ENCODE peak calls at places on chromosomes 13 and 19, in ten cellular contexts. X, N, H, K, P, M, V, T, J and A are unnamed samples. For H3K4me1, the result is how much of the 10 kb centered on the place peaks cover.

GRCh38 chr19:50719566-50719965 is at the start of gene SHANK1:
- DNase-seq in K (no peak), V (no peak), X (peak), N (no peak), P (no peak), T (no peak), J (no peak), H (no peak), M (no peak), A (no peak)

GRCh38 chr13:112638919-112639318 is 50.9 kb upstream of the ATP11A start:
- DNase-seq in M (no peak), N (no peak), T (no peak), X (no peak), K (no peak), J (no peak), P (no peak), V (no peak), H (no peak), A (no peak)

GRCh38 chr13:109156181-109156935 is 526.9 kb downstream of the MYO16 start:
- DNase-seq in P (no peak), H (no peak), T (no peak), M (no peak), J (no peak), K (peak), N (no peak), V (no peak), X (no peak), A (no peak)

GRCh38 chr19:10695401-10696398 is 5.5 kb upstream of the QTRT1 start:
- DNase-seq in N (peak), T (peak), P (peak), K (peak), V (peak), H (peak), X (peak), J (peak), M (peak), A (peak)

GRCh38 chr13:112053167-112053743 is 13.7 kb upstream of the SOX1 start:
- DNase-seq in X (no peak), P (no peak), M (no peak), H (no peak), J (no peak), T (no peak), N (no peak), V (no peak), K (no peak), A (no peak)

GRCh38 chr13:95643814-95644598 is 500 bp downstream of the DZIP1 start:
- DNase-seq in P (no peak), X (no peak), M (no peak), T (peak), K (no peak), J (no peak), N (peak), H (peak), V (no peak), A (no peak)

GRCh38 chr13:31361673-31362072 is 161.9 kb downstream of the B3GLCT start:
- DNase-seq in P (no peak), M (no peak), X (no peak), V (no peak), J (no peak), T (no peak), N (no peak), K (no peak), H (no peak), A (no peak)

GRCh38 chr19:16435999-16436650 is 35.6 kb downstream of the EPS15L1 start:
- DNase-seq in P (no peak), V (no peak), N (no peak), K (peak), T (no peak), M (no peak), H (no peak), J (no peak), X (no peak), A (no peak)

GRCh38 chr19:10074153-10074552 is 12.0 kb upstream of the SHFL start:
- DNase-seq in V (no peak), P (no peak), M (no peak), X (no peak), N (no peak), T (no peak), K (no peak), H (no peak), J (no peak), A (no peak)

GRCh38 chr13:50156140-50156539 is 140.9 kb downstream of the KCNRG start:
- DNase-seq in J (no peak), H (no peak), N (no peak), V (no peak), K (no peak), T (no peak), P (peak), M (no peak), X (no peak), A (no peak)

GRCh38 chr13:110600261-110600819 is 15.0 kb upstream of the NAXD start:
- DNase-seq in J (no peak), T (no peak), K (no peak), V (no peak), X (no peak), N (no peak), M (peak), P (no peak), H (no peak), A (no peak)

GRCh38 chr19:3483226-3483628 is at the start of gene SMIM44:
- DNase-seq in T (no peak), P (no peak), N (no peak), V (no peak), M (peak), K (no peak), X (no peak), J (no peak), H (no peak), A (no peak)

GRCh38 chr19:54173951-54174817 is 1.2 kb upstream of the TMC4 start:
- DNase-seq in K (no peak), P (no peak), J (no peak), N (no peak), H (no peak), V (no peak), M (no peak), T (no peak), X (no peak), A (no peak)

GRCh38 chr19:54168174-54168917 is 4.6 kb downstream of the TMC4 start:
- DNase-seq in X (peak), N (peak), J (peak), H (peak), P (peak), V (peak), K (peak), T (peak), M (peak), A (peak)

GRCh38 chr19:54172764-54173699 is at the start of gene TMC4:
- DNase-seq in P (no peak), J (no peak), H (no peak), T (peak), K (peak), X (no peak), V (peak), M (peak), N (no peak), A (no peak)

GRCh38 chr19:54169149-54169731 is 3.7 kb downstream of the TMC4 start:
- DNase-seq in X (no peak), N (no peak), H (peak), T (no peak), M (no peak), P (no peak), K (no peak), V (no peak), J (no peak), A (no peak)

GRCh38 chr19:54172413-54172763 is 572 bp downstream of the TMC4 start:
- DNase-seq in P (no peak), K (peak), J (no peak), N (no peak), V (no peak), T (no peak), H (no peak), X (no peak), M (peak), A (no peak)
- H3K4me3 ChIP-seq in P (no peak), K (peak), J (no peak), N (no peak), V (peak), T (peak), H (no peak), X (no peak), M (peak), A (no peak)

GRCh38 chr19:1210227-1210538 is 4.6 kb downstream of the STK11 start:
- DNase-seq in P (peak), V (no peak), M (no peak), H (no peak), T (no peak), K (no peak), N (no peak), J (peak), X (no peak), A (no peak)

GRCh38 chr19:1206733-1207301 is 1.2 kb downstream of the STK11 start:
- DNase-seq in P (no peak), V (no peak), T (no peak), N (no peak), H (no peak), X (no peak), K (peak), J (peak), M (peak), A (no peak)

GRCh38 chr19:1211494-1212234 is 6.1 kb downstream of the STK11 start:
- DNase-seq in T (peak), X (peak), J (peak), K (no peak), N (peak), V (peak), P (no peak), M (no peak), H (peak), A (no peak)

GRCh38 chr19:1205114-1206062 is at the start of gene STK11:
- DNase-seq in V (peak), N (peak), J (peak), K (peak), M (peak), H (peak), P (peak), X (peak), T (peak), A (peak)

GRCh38 chr19:1206063-1206732 is 620 bp downstream of the STK11 start:
- DNase-seq in J (peak), H (peak), N (no peak), P (no peak), M (no peak), K (no peak), V (no peak), X (peak), T (no peak), A (no peak)
- H3K4me1 ChIP-seq in J (under half), H (under half), N (under half), P (under half), M (under half), K (under half), V (under half), X (under half), T (half or more), A (half or more)

DNA sequence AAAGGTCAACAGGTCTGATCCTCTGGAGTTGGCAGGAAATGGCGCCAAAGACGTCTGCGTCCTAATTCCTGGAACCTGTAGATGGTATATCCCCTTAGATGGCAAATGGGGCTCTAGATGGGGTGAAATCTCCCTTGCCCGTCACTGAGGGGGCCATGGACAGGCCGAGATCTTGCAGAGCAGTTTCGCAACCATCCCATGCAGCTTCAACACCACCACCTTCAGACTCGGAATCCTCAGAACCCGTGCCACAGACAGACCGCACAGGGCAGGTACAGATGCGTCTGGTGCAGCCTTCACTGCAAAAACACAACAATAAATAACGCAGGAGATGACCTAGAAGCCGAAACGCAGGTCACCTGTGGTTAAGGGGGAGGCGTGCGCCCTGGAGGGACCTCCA is 17.7 kb downstream of the REXO1 start:
- DNase-seq in K (no peak), J (no peak), X (no peak), M (no peak), T (no peak), N (no peak), V (no peak), P (no peak), H (no peak), A (no peak)
- TF ChIP-seq POLR2A in K (no peak), J (no peak), X (no peak), M (no peak), T (no peak), N (no peak), V (no peak), P (no peak), H (no peak), A (no peak)

DNA sequence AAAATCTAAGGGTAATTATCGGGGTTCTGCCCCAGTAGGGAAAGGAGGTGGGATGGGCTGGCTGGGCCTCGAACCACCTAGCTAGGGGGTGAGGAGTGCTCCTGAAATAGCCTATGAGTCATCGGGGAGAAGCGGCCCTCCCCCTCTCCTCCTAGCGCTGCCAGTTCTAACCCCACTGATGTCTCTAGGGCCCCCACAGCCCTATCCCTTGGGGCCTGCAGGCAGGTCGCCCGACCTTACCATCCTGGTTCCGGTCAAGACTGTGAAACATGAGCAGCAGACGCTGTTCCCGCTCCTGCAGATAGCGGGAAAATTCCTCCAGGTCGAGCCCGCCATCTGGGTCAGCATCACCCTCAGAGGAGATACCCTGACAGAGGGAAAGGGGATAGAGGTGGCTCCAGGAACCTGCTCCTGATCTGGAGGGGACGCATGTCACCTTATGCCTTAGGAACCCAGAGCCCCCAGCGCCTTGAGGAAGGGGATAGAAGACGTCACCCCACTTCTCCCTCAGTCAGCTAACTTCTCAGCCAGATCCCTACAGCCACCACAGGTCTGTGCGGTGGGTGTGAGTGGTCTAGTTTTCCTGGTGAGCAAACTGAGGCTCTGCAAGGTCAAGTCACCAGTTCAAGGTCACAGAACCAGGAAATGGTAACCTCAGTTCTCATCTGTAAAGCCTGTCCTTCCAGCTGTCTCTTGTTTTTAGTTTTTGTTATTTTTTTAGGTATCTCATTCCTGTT is 1.5 kb downstream of the SLC25A23 start:
- DNase-seq in V (no peak), K (no peak), H (no peak), T (no peak), P (no peak), X (peak), M (no peak), N (no peak), J (no peak), A (no peak)
- H3K4me3 ChIP-seq in V (no peak), K (peak), H (no peak), T (no peak), P (no peak), X (peak), M (no peak), N (peak), J (no peak), A (peak)

GRCh38 chr13:100388923-100389322 is 199.7 kb downstream of the GGACT start:
- DNase-seq in K (no peak), M (no peak), P (no peak), X (no peak), V (no peak), T (no peak), N (no peak), J (no peak), H (no peak), A (no peak)

GRCh38 chr13:100392709-100393630 is 195.6 kb downstream of the GGACT start:
- DNase-seq in H (no peak), M (peak), T (peak), J (peak), K (peak), P (peak), N (peak), V (peak), X (peak), A (peak)

GRCh38 chr13:100387416-100387815 is 201.2 kb downstream of the GGACT start:
- DNase-seq in X (no peak), J (no peak), T (no peak), H (no peak), P (no peak), M (no peak), V (no peak), N (no peak), K (no peak), A (no peak)

GRCh38 chr13:100394005-100394695 is 194.4 kb downstream of the GGACT start:
- DNase-seq in T (no peak), H (no peak), N (no peak), X (no peak), M (no peak), J (no peak), V (no peak), P (no peak), K (no peak), A (no peak)

GRCh38 chr13:100389617-100390016 is 199.0 kb downstream of the GGACT start:
- DNase-seq in P (no peak), H (no peak), M (no peak), J (no peak), V (no peak), N (no peak), K (no peak), X (no peak), T (no peak), A (no peak)
- H3K4me1 ChIP-seq in P (under half), H (under half), M (under half), J (under half), V (under half), N (under half), K (under half), X (under half), T (under half), A (under half)

GRCh38 chr19:35347171-35347929 is at the start of gene FFAR1:
- DNase-seq in V (no peak), H (peak), X (peak), K (no peak), M (peak), P (peak), J (no peak), N (no peak), T (no peak), A (peak)
- TF ChIP-seq POLR2A in V (no peak), H (no peak), X (no peak), K (no peak), M (no peak), P (no peak), J (no peak), N (no peak), T (no peak), A (no peak)

DNA sequence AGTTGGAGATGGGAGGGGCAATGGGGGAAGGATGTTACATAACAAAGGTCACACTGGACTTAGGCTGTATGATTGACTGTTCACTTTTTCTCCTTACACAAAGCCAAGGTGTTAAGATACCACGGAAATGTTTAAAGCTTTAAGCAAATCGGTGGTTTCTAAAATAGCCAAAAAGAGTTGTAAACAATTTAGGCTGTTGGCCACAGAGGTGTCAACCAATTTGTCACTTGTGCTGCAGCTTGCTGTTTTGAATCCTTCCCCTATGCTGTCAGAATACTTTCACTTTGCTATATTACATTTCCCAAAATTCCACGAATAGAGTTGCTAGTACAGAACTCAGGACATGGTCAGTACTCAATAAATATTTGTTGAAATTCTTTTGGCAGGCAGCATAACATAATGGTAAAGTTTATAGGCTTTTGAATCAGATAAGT is 149.3 kb downstream of the VWA8 start:
- DNase-seq in T (no peak), J (no peak), K (no peak), V (no peak), X (no peak), P (no peak), H (no peak), M (no peak), N (no peak), A (no peak)
- H3K4me3 ChIP-seq in T (no peak), J (no peak), K (no peak), V (no peak), X (no peak), P (no peak), H (no peak), M (no peak), N (no peak), A (peak)